ENCODE peak calls at places on chromosomes 6 and 20, in five cellular contexts. One of them, this sample, is unnamed.

GRCh38 chr6:118281291-118281690 is 266.8 kb upstream of the PLN start:
- DNase-seq in psoas muscle: no peak
- DNase-seq in progenitor cell of endocrine pancreas: no peak
- DNase-seq in A673: no peak
- DNase-seq in epithelial cell of esophagus: no peak
- DNase-seq in this sample: no peak

GRCh38 chr20:62605236-62605948 is 36.9 kb upstream of the SLCO4A1 start:
- DNase-seq in epithelial cell of esophagus: no peak
- DNase-seq in A673: no peak
- DNase-seq in psoas muscle: peak
- DNase-seq in progenitor cell of endocrine pancreas: no peak
- DNase-seq in this sample: no peak

GRCh38 chr6:56668158-56668557 is 25.5 kb upstream of the DST start:
- DNase-seq in psoas muscle: no peak
- DNase-seq in progenitor cell of endocrine pancreas: no peak
- DNase-seq in A673: no peak
- DNase-seq in epithelial cell of esophagus: peak
- DNase-seq in this sample: no peak

GRCh38 chr6:107115695-107116327 is 496 bp upstream of the BEND3 start:
- DNase-seq in epithelial cell of esophagus: peak
- DNase-seq in A673: peak
- DNase-seq in progenitor cell of endocrine pancreas: peak
- DNase-seq in psoas muscle: peak
- DNase-seq in this sample: peak

GRCh38 chr6:154448448-154449096 is 61.9 kb downstream of the CNKSR3 start:
- DNase-seq in epithelial cell of esophagus: peak
- DNase-seq in psoas muscle: no peak
- DNase-seq in progenitor cell of endocrine pancreas: no peak
- DNase-seq in A673: peak
- DNase-seq in this sample: no peak

GRCh38 chr6:2725999-2726567 is 24.6 kb downstream of the MYLK4 start:
- DNase-seq in progenitor cell of endocrine pancreas: no peak
- DNase-seq in psoas muscle: no peak
- DNase-seq in A673: peak
- DNase-seq in epithelial cell of esophagus: no peak
- DNase-seq in this sample: no peak

GRCh38 chr6:11172501-11173337 is 59.7 kb downstream of the NEDD9 start:
- DNase-seq in progenitor cell of endocrine pancreas: peak
- DNase-seq in epithelial cell of esophagus: peak
- DNase-seq in psoas muscle: peak
- DNase-seq in A673: peak
- DNase-seq in this sample: peak

GRCh38 chr6:165659945-165660862 is 2.8 kb downstream of the PDE10A start:
- DNase-seq in progenitor cell of endocrine pancreas: peak
- DNase-seq in psoas muscle: peak
- DNase-seq in epithelial cell of esophagus: peak
- DNase-seq in A673: no peak
- DNase-seq in this sample: no peak

GRCh38 chr20:51392625-51393186 is 149.8 kb downstream of the NFATC2 start:
- DNase-seq in A673: no peak
- DNase-seq in psoas muscle: no peak
- DNase-seq in progenitor cell of endocrine pancreas: no peak
- DNase-seq in epithelial cell of esophagus: no peak
- DNase-seq in this sample: no peak

GRCh38 chr6:26187981-26188635 is 100.9 kb downstream of the HFE start:
- DNase-seq in psoas muscle: no peak
- DNase-seq in A673: peak
- DNase-seq in epithelial cell of esophagus: peak
- DNase-seq in progenitor cell of endocrine pancreas: no peak
- DNase-seq in this sample: no peak

GRCh38 chr6:168050225-168050796 is 28.7 kb downstream of the FRMD1 start:
- DNase-seq in progenitor cell of endocrine pancreas: no peak
- DNase-seq in epithelial cell of esophagus: no peak
- DNase-seq in psoas muscle: no peak
- DNase-seq in A673: no peak
- DNase-seq in this sample: no peak

GRCh38 chr6:84581494-84582259 is 182.7 kb downstream of the TBX18 start:
- DNase-seq in A673: peak
- DNase-seq in progenitor cell of endocrine pancreas: no peak
- DNase-seq in epithelial cell of esophagus: peak
- DNase-seq in psoas muscle: no peak
- DNase-seq in this sample: no peak

GRCh38 chr6:150334790-150335783 is 33.7 kb upstream of the IYD start:
- DNase-seq in progenitor cell of endocrine pancreas: peak
- DNase-seq in A673: peak
- DNase-seq in epithelial cell of esophagus: peak
- DNase-seq in psoas muscle: no peak
- DNase-seq in this sample: no peak

GRCh38 chr20:13915244-13915643 is 75.2 kb downstream of the SEL1L2 start:
- DNase-seq in epithelial cell of esophagus: no peak
- DNase-seq in A673: no peak
- DNase-seq in psoas muscle: no peak
- DNase-seq in progenitor cell of endocrine pancreas: no peak
- DNase-seq in this sample: no peak

GRCh38 chr6:160990847-160991410 is 640 bp upstream of the MAP3K4 start:
- DNase-seq in psoas muscle: no peak
- DNase-seq in epithelial cell of esophagus: no peak
- DNase-seq in A673: no peak
- DNase-seq in progenitor cell of endocrine pancreas: no peak
- DNase-seq in this sample: no peak

GRCh38 chr6:39829331-39829730 is 37.2 kb downstream of the DAAM2 start:
- DNase-seq in progenitor cell of endocrine pancreas: no peak
- DNase-seq in epithelial cell of esophagus: no peak
- DNase-seq in psoas muscle: no peak
- DNase-seq in A673: peak
- DNase-seq in this sample: no peak

GRCh38 chr20:33702861-33703260 is 16.7 kb upstream of the E2F1 start:
- DNase-seq in psoas muscle: no peak
- DNase-seq in epithelial cell of esophagus: no peak
- DNase-seq in progenitor cell of endocrine pancreas: no peak
- DNase-seq in A673: no peak
- DNase-seq in this sample: no peak

GRCh38 chr6:127749095-127749494 is 151.8 kb downstream of the THEMIS start:
- DNase-seq in progenitor cell of endocrine pancreas: no peak
- DNase-seq in psoas muscle: no peak
- DNase-seq in epithelial cell of esophagus: no peak
- DNase-seq in A673: no peak
- DNase-seq in this sample: no peak

GRCh38 chr6:8642854-8643253 is 207.5 kb upstream of the SLC35B3 start:
- DNase-seq in progenitor cell of endocrine pancreas: no peak
- DNase-seq in epithelial cell of esophagus: no peak
- DNase-seq in A673: no peak
- DNase-seq in psoas muscle: no peak
- DNase-seq in this sample: no peak

GRCh38 chr20:49119972-49120371 is 68.2 kb downstream of the STAU1 start:
- DNase-seq in progenitor cell of endocrine pancreas: no peak
- DNase-seq in psoas muscle: no peak
- DNase-seq in epithelial cell of esophagus: no peak
- DNase-seq in A673: no peak
- DNase-seq in this sample: no peak

GRCh38 chr6:112249489-112249888 is 4.9 kb downstream of the LAMA4 start:
- DNase-seq in epithelial cell of esophagus: peak
- DNase-seq in psoas muscle: no peak
- DNase-seq in progenitor cell of endocrine pancreas: no peak
- DNase-seq in A673: no peak
- DNase-seq in this sample: no peak

GRCh38 chr20:37319120-37319717 is 26.7 kb upstream of the SRC start:
- DNase-seq in A673: no peak
- DNase-seq in psoas muscle: no peak
- DNase-seq in progenitor cell of endocrine pancreas: no peak
- DNase-seq in epithelial cell of esophagus: peak
- DNase-seq in this sample: no peak

GRCh38 chr20:57713951-57714350 is 4.1 kb upstream of the PMEPA1 start:
- DNase-seq in A673: no peak
- DNase-seq in epithelial cell of esophagus: no peak
- DNase-seq in progenitor cell of endocrine pancreas: no peak
- DNase-seq in psoas muscle: no peak
- DNase-seq in this sample: no peak

GRCh38 chr20:35394271-35394670 is 17.5 kb downstream of the UQCC1 start:
- DNase-seq in epithelial cell of esophagus: no peak
- DNase-seq in psoas muscle: no peak
- DNase-seq in A673: no peak
- DNase-seq in progenitor cell of endocrine pancreas: no peak
- DNase-seq in this sample: no peak

GRCh38 chr20:35398660-35399144 is 13.1 kb downstream of the UQCC1 start:
- DNase-seq in psoas muscle: no peak
- DNase-seq in epithelial cell of esophagus: no peak
- DNase-seq in progenitor cell of endocrine pancreas: no peak
- DNase-seq in A673: peak
- DNase-seq in this sample: no peak

DNA sequence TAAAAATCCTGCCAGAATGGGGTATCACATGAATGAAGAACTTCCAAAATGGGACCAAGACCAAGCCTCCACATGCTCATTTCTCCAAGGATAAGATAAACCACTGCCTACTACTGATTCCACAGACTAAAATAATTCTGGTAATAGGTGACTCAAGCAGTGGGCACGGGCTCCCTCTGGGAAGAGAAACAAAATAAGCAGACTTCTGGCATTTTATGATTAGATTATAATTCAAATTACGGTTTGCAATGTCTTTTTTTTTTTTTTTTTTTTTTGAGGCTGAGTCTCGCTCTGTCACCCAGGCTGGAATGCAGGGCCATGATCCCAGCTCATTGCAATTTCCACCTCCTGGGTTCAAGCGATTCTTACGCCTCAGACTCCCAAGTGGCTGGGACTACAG is 16.0 kb downstream of the UQCC1 start:
- DNase-seq in A673: no peak
- DNase-seq in psoas muscle: no peak
- DNase-seq in epithelial cell of esophagus: no peak
- DNase-seq in progenitor cell of endocrine pancreas: no peak
- DNase-seq in this sample: no peak
- TF ChIP-seq CTCF in A673: no peak
- TF ChIP-seq CTCF in psoas muscle: no peak
- TF ChIP-seq CTCF in epithelial cell of esophagus: no peak
- TF ChIP-seq CTCF in progenitor cell of endocrine pancreas: no peak
- TF ChIP-seq CTCF in this sample: no peak

DNA sequence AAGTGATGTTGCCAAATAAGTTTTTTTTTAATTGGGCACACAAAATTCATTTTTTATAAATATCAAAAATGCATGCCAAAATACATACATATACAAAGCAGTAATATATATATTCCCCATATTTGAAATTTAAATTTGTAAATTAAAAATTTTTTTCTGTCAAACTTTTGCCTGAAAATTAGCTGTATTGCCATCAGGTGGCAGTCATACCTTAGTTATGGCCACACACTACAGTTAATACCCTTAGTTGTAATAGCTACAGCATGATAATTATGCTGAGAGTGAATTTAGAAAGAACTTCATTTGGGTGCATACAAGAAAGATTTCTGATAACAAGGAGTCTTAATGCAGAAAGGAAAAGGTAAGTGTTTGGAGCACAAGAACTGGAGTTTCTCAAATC is 46.2 kb upstream of the SDHAF4 start:
- DNase-seq in epithelial cell of esophagus: peak
- DNase-seq in psoas muscle: no peak
- DNase-seq in progenitor cell of endocrine pancreas: no peak
- DNase-seq in A673: peak
- DNase-seq in this sample: no peak
- TF ChIP-seq CTCF in epithelial cell of esophagus: peak
- TF ChIP-seq CTCF in psoas muscle: peak
- TF ChIP-seq CTCF in progenitor cell of endocrine pancreas: peak
- TF ChIP-seq CTCF in A673: peak
- TF ChIP-seq CTCF in this sample: peak

DNA sequence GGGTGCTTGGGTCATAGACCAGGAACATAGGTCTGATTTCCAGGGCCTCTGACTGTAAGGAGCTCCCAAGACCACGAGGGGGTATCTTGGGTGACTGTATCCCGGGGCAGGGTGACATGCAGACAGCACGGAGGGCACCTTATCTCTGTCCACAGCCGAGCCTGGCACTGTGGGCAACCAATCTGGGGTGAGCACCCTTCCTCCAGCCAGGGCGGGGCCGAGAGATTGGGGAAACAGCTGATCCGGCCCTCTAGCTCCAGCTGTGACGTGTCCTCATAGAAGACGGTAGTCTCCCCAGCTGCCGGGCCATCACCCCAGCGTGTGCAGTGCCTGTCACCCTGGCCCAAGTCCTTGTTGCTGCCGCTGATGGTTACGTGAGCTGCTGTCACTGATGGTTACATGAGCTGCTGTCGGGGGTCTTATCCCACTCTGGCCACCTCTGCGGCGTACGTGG is 139.6 kb upstream of the RNF24 start:
- DNase-seq in progenitor cell of endocrine pancreas: no peak
- DNase-seq in A673: no peak
- DNase-seq in epithelial cell of esophagus: no peak
- DNase-seq in psoas muscle: no peak
- DNase-seq in this sample: no peak
- TF ChIP-seq CTCF in progenitor cell of endocrine pancreas: no peak
- TF ChIP-seq CTCF in A673: no peak
- TF ChIP-seq CTCF in epithelial cell of esophagus: no peak
- TF ChIP-seq CTCF in psoas muscle: no peak
- TF ChIP-seq CTCF in this sample: no peak

GRCh38 chr6:52284460-52285173 is at the start of gene MCM3:
- DNase-seq in progenitor cell of endocrine pancreas: peak
- DNase-seq in epithelial cell of esophagus: peak
- DNase-seq in psoas muscle: peak
- DNase-seq in A673: peak
- DNase-seq in this sample: peak

GRCh38 chr6:52286798-52287432 is 2.4 kb upstream of the MCM3 start:
- DNase-seq in epithelial cell of esophagus: peak
- DNase-seq in progenitor cell of endocrine pancreas: peak
- DNase-seq in A673: peak
- DNase-seq in psoas muscle: peak
- DNase-seq in this sample: peak

GRCh38 chr6:52284131-52284459 is 447 bp downstream of the MCM3 start:
- DNase-seq in progenitor cell of endocrine pancreas: peak
- DNase-seq in psoas muscle: no peak
- DNase-seq in A673: peak
- DNase-seq in epithelial cell of esophagus: no peak
- DNase-seq in this sample: peak

GRCh38 chr6:52283111-52283510 is 1.4 kb downstream of the MCM3 start:
- DNase-seq in progenitor cell of endocrine pancreas: no peak
- DNase-seq in epithelial cell of esophagus: no peak
- DNase-seq in A673: no peak
- DNase-seq in psoas muscle: no peak
- DNase-seq in this sample: no peak

DNA sequence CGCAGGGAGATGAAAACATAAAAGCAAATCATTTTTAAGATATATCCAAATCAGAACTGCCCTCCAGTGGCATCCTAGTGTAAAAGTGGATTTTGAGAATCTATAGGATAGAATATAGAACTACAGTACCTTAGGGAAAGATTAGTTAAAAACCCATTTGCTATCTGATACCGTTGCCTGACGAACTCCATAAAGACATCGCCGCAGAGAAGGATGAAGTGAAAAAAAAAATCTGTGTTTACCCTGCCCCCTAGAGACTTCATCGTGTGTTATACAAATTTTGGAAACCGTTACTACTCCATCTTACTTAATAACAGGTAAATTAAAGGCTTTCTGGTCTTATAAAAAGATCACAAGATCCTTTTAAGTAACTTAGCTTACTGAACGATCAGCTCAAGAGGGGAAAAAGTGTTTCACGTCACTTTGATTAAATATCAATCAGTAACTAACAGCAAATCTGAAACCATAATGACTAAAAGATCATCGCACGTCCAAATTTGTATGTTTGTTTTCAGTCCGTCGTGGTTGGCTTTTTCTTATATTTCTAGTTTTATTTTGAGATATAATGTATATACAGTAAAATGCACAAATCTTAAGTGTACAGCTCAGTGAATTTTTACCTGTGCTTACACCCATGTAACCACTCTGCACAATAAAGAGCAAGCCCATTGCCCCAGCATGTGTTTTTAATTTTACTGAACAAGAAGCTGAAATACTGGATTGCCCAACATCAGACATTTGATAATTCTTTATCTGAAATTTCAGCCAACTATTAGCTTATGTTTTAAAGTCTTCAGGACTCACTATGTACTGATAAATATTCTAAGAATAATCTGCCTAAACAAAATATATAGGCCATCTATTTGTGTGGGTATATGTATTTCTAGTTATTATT is 879 bp upstream of the MCM3 start:
- DNase-seq in progenitor cell of endocrine pancreas: no peak
- DNase-seq in epithelial cell of esophagus: no peak
- DNase-seq in psoas muscle: no peak
- DNase-seq in A673: peak
- DNase-seq in this sample: no peak
- TF ChIP-seq CTCF in progenitor cell of endocrine pancreas: no peak
- TF ChIP-seq CTCF in epithelial cell of esophagus: peak
- TF ChIP-seq CTCF in psoas muscle: no peak
- TF ChIP-seq CTCF in A673: peak
- TF ChIP-seq CTCF in this sample: no peak